ENCODE peak calls at places on chromosomes 1 and 21, in seven cellular contexts. One of them, this sample, is unnamed.

GRCh38 chr1:183159960-183160359 is 26.1 kb upstream of the LAMC2 start:
- DNase-seq in left ventricle myocardium inferior: no peak
- DNase-seq in osteoblast: no peak
- DNase-seq in astrocyte: peak; percentile 80
- DNase-seq in CD8-positive, alpha-beta memory T cell: no peak
- DNase-seq in HL-60: no peak
- DNase-seq in stomach: peak; percentile 83
- DNase-seq in this sample: no peak

GRCh38 chr1:163877016-163877415 is 555.3 kb downstream of the NUF2 start:
- DNase-seq in left ventricle myocardium inferior: no peak
- DNase-seq in osteoblast: no peak
- DNase-seq in astrocyte: peak; percentile 16
- DNase-seq in CD8-positive, alpha-beta memory T cell: no peak
- DNase-seq in HL-60: no peak
- DNase-seq in stomach: no peak
- DNase-seq in this sample: no peak

GRCh38 chr1:42750041-42750440 is 10.0 kb upstream of the CLDN19 start:
- DNase-seq in left ventricle myocardium inferior: no peak
- DNase-seq in osteoblast: no peak
- DNase-seq in astrocyte: no peak
- DNase-seq in CD8-positive, alpha-beta memory T cell: no peak
- DNase-seq in HL-60: no peak
- DNase-seq in stomach: peak; percentile 17
- DNase-seq in this sample: no peak

GRCh38 chr1:150365945-150366344 is 2.0 kb downstream of the RPRD2 start:
- DNase-seq in left ventricle myocardium inferior: no peak
- DNase-seq in osteoblast: peak; percentile 63
- DNase-seq in astrocyte: no peak
- DNase-seq in CD8-positive, alpha-beta memory T cell: no peak
- DNase-seq in HL-60: peak; percentile 20
- DNase-seq in stomach: no peak
- DNase-seq in this sample: peak; percentile 19

GRCh38 chr1:228542376-228542775 is 55.2 kb downstream of the RNF187 start:
- DNase-seq in left ventricle myocardium inferior: no peak
- DNase-seq in osteoblast: no peak
- DNase-seq in astrocyte: no peak
- DNase-seq in CD8-positive, alpha-beta memory T cell: no peak
- DNase-seq in HL-60: no peak
- DNase-seq in stomach: no peak
- DNase-seq in this sample: no peak

GRCh38 chr1:43053040-43053439 is 94.4 kb upstream of the SLC2A1 start:
- DNase-seq in left ventricle myocardium inferior: no peak
- DNase-seq in osteoblast: no peak
- DNase-seq in astrocyte: no peak
- DNase-seq in CD8-positive, alpha-beta memory T cell: no peak
- DNase-seq in HL-60: no peak
- DNase-seq in stomach: no peak
- DNase-seq in this sample: no peak

GRCh38 chr21:44495641-44496040 is 40.3 kb downstream of the LRRC3 start:
- DNase-seq in left ventricle myocardium inferior: no peak
- DNase-seq in osteoblast: no peak
- DNase-seq in astrocyte: no peak
- DNase-seq in CD8-positive, alpha-beta memory T cell: no peak
- DNase-seq in HL-60: no peak
- DNase-seq in stomach: no peak
- DNase-seq in this sample: no peak

GRCh38 chr1:59553381-59553780 is 256.5 kb downstream of the FGGY start:
- DNase-seq in left ventricle myocardium inferior: no peak
- DNase-seq in osteoblast: no peak
- DNase-seq in astrocyte: peak; percentile 74
- DNase-seq in CD8-positive, alpha-beta memory T cell: no peak
- DNase-seq in HL-60: no peak
- DNase-seq in stomach: no peak
- DNase-seq in this sample: no peak

GRCh38 chr1:98002288-98002687 is 81.5 kb upstream of the DPYD start:
- DNase-seq in left ventricle myocardium inferior: no peak
- DNase-seq in osteoblast: no peak
- DNase-seq in astrocyte: no peak
- DNase-seq in CD8-positive, alpha-beta memory T cell: no peak
- DNase-seq in HL-60: no peak
- DNase-seq in stomach: no peak
- DNase-seq in this sample: no peak

GRCh38 chr1:99374109-99374508 is 109.8 kb downstream of the PLPPR4 start:
- DNase-seq in left ventricle myocardium inferior: no peak
- DNase-seq in osteoblast: no peak
- DNase-seq in astrocyte: no peak
- DNase-seq in CD8-positive, alpha-beta memory T cell: no peak
- DNase-seq in HL-60: peak; percentile 22
- DNase-seq in stomach: no peak
- DNase-seq in this sample: no peak

GRCh38 chr21:43938751-43939442 is 73.2 kb upstream of the TRAPPC10 start:
- DNase-seq in left ventricle myocardium inferior: peak; percentile 84
- DNase-seq in osteoblast: peak; percentile 99
- DNase-seq in astrocyte: peak; percentile 34
- DNase-seq in CD8-positive, alpha-beta memory T cell: peak; percentile 81
- DNase-seq in HL-60: peak; percentile 82
- DNase-seq in stomach: peak; percentile 83
- DNase-seq in this sample: peak; percentile 90

GRCh38 chr21:38269567-38269917 is 12.8 kb downstream of the KCNJ15 start:
- DNase-seq in left ventricle myocardium inferior: no peak
- DNase-seq in osteoblast: no peak
- DNase-seq in astrocyte: no peak
- DNase-seq in CD8-positive, alpha-beta memory T cell: no peak
- DNase-seq in HL-60: no peak
- DNase-seq in stomach: no peak
- DNase-seq in this sample: no peak

GRCh38 chr1:185733818-185734709 is at the start of gene HMCN1:
- DNase-seq in left ventricle myocardium inferior: peak; percentile 80
- DNase-seq in osteoblast: peak; percentile 83
- DNase-seq in astrocyte: peak; percentile 58
- DNase-seq in CD8-positive, alpha-beta memory T cell: no peak
- DNase-seq in HL-60: peak; percentile 7
- DNase-seq in stomach: peak; percentile 58
- DNase-seq in this sample: peak; percentile 21

GRCh38 chr21:33490991-33491372 is 534 bp downstream of the DNAJC28 start:
- DNase-seq in left ventricle myocardium inferior: no peak
- DNase-seq in osteoblast: no peak
- DNase-seq in astrocyte: peak; percentile 1
- DNase-seq in CD8-positive, alpha-beta memory T cell: no peak
- DNase-seq in HL-60: no peak
- DNase-seq in stomach: no peak
- DNase-seq in this sample: no peak

GRCh38 chr1:16318544-16318943 is 33.7 kb downstream of the FBXO42 start:
- DNase-seq in left ventricle myocardium inferior: no peak
- DNase-seq in osteoblast: no peak
- DNase-seq in astrocyte: no peak
- DNase-seq in CD8-positive, alpha-beta memory T cell: no peak
- DNase-seq in HL-60: peak; percentile 68
- DNase-seq in stomach: no peak
- DNase-seq in this sample: no peak

GRCh38 chr1:159247266-159247665 is 42.6 kb downstream of the ACKR1 start:
- DNase-seq in left ventricle myocardium inferior: no peak
- DNase-seq in osteoblast: no peak
- DNase-seq in astrocyte: no peak
- DNase-seq in CD8-positive, alpha-beta memory T cell: no peak
- DNase-seq in HL-60: no peak
- DNase-seq in stomach: no peak
- DNase-seq in this sample: no peak

GRCh38 chr1:51551081-51551480 is 32.0 kb upstream of the EPS15 start:
- DNase-seq in left ventricle myocardium inferior: no peak
- DNase-seq in osteoblast: no peak
- DNase-seq in astrocyte: no peak
- DNase-seq in CD8-positive, alpha-beta memory T cell: no peak
- DNase-seq in HL-60: no peak
- DNase-seq in stomach: no peak
- DNase-seq in this sample: no peak

GRCh38 chr1:233033366-233033765 is 83.0 kb downstream of the NTPCR start:
- DNase-seq in left ventricle myocardium inferior: no peak
- DNase-seq in osteoblast: peak; percentile 42
- DNase-seq in astrocyte: no peak
- DNase-seq in CD8-positive, alpha-beta memory T cell: no peak
- DNase-seq in HL-60: no peak
- DNase-seq in stomach: no peak
- DNase-seq in this sample: no peak

GRCh38 chr1:29683472-29683871 is 447.1 kb downstream of the PTPRU start:
- DNase-seq in left ventricle myocardium inferior: no peak
- DNase-seq in osteoblast: no peak
- DNase-seq in astrocyte: no peak
- DNase-seq in CD8-positive, alpha-beta memory T cell: no peak
- DNase-seq in HL-60: no peak
- DNase-seq in stomach: no peak
- DNase-seq in this sample: peak; percentile 15

GRCh38 chr1:6776895-6777294 is 8.4 kb upstream of the CAMTA1 start:
- DNase-seq in left ventricle myocardium inferior: no peak
- DNase-seq in osteoblast: no peak
- DNase-seq in astrocyte: no peak
- DNase-seq in CD8-positive, alpha-beta memory T cell: no peak
- DNase-seq in HL-60: no peak
- DNase-seq in stomach: no peak
- DNase-seq in this sample: no peak

GRCh38 chr1:202966006-202966904 is 802 bp downstream of the CYB5R1 start:
- DNase-seq in left ventricle myocardium inferior: no peak
- DNase-seq in osteoblast: peak; percentile 80
- DNase-seq in astrocyte: no peak
- DNase-seq in CD8-positive, alpha-beta memory T cell: no peak
- DNase-seq in HL-60: peak; percentile 32
- DNase-seq in stomach: peak; percentile 40
- DNase-seq in this sample: no peak

GRCh38 chr1:25695066-25695990 is 78.7 kb downstream of the MAN1C1 start:
- DNase-seq in left ventricle myocardium inferior: peak; percentile 80
- DNase-seq in osteoblast: peak; percentile 86
- DNase-seq in astrocyte: peak; percentile 98
- DNase-seq in CD8-positive, alpha-beta memory T cell: no peak
- DNase-seq in HL-60: no peak
- DNase-seq in stomach: peak; percentile 35
- DNase-seq in this sample: no peak

GRCh38 chr1:29444081-29444715 is 207.9 kb downstream of the PTPRU start:
- DNase-seq in left ventricle myocardium inferior: no peak
- DNase-seq in osteoblast: peak; percentile 22
- DNase-seq in astrocyte: no peak
- DNase-seq in CD8-positive, alpha-beta memory T cell: no peak
- DNase-seq in HL-60: no peak
- DNase-seq in stomach: peak; percentile 9
- DNase-seq in this sample: no peak

GRCh38 chr1:84611796-84612195 is 37.6 kb upstream of the CTBS start:
- DNase-seq in left ventricle myocardium inferior: no peak
- DNase-seq in osteoblast: no peak
- DNase-seq in astrocyte: peak; percentile 56
- DNase-seq in CD8-positive, alpha-beta memory T cell: no peak
- DNase-seq in HL-60: no peak
- DNase-seq in stomach: no peak
- DNase-seq in this sample: peak; percentile 37

GRCh38 chr1:205538211-205538840 is 33.9 kb downstream of the CDK18 start:
- DNase-seq in left ventricle myocardium inferior: no peak
- DNase-seq in osteoblast: peak; percentile 45
- DNase-seq in astrocyte: peak; percentile 17
- DNase-seq in CD8-positive, alpha-beta memory T cell: no peak
- DNase-seq in HL-60: no peak
- DNase-seq in stomach: peak; percentile 15
- DNase-seq in this sample: no peak

GRCh38 chr1:235932090-235932510 is 65.4 kb upstream of the LYST start:
- DNase-seq in left ventricle myocardium inferior: no peak
- DNase-seq in osteoblast: no peak
- DNase-seq in astrocyte: no peak
- DNase-seq in CD8-positive, alpha-beta memory T cell: no peak
- DNase-seq in HL-60: peak; percentile 97
- DNase-seq in stomach: peak; percentile 64
- DNase-seq in this sample: no peak

GRCh38 chr21:16211339-16212303 is 481.8 kb downstream of the USP25 start:
- DNase-seq in left ventricle myocardium inferior: no peak
- DNase-seq in osteoblast: peak; percentile 14
- DNase-seq in astrocyte: peak; percentile 59
- DNase-seq in CD8-positive, alpha-beta memory T cell: no peak
- DNase-seq in HL-60: no peak
- DNase-seq in stomach: no peak
- DNase-seq in this sample: no peak
- H3K27ac ChIP-seq in left ventricle myocardium inferior: peak overlapping the region; percentile 61
- H3K27ac ChIP-seq in osteoblast: peak overlapping the region; percentile 47
- H3K27ac ChIP-seq in astrocyte: peak overlapping the region; percentile 33
- H3K27ac ChIP-seq in CD8-positive, alpha-beta memory T cell: no peak overlapping the region
- H3K27ac ChIP-seq in HL-60: no peak overlapping the region
- H3K27ac ChIP-seq in stomach: no peak overlapping the region
- H3K27ac ChIP-seq in this sample: no peak overlapping the region

GRCh38 chr1:116408803-116409720 is 36.0 kb downstream of the ATP1A1 start:
- DNase-seq in left ventricle myocardium inferior: no peak
- DNase-seq in osteoblast: no peak
- DNase-seq in astrocyte: no peak
- DNase-seq in CD8-positive, alpha-beta memory T cell: no peak
- DNase-seq in HL-60: no peak
- DNase-seq in stomach: no peak
- DNase-seq in this sample: no peak
- H3K27ac ChIP-seq in left ventricle myocardium inferior: peak overlapping the region; percentile 68
- H3K27ac ChIP-seq in osteoblast: no peak overlapping the region
- H3K27ac ChIP-seq in astrocyte: no peak overlapping the region
- H3K27ac ChIP-seq in CD8-positive, alpha-beta memory T cell: no peak overlapping the region
- H3K27ac ChIP-seq in HL-60: no peak overlapping the region
- H3K27ac ChIP-seq in stomach: no peak overlapping the region
- H3K27ac ChIP-seq in this sample: no peak overlapping the region

GRCh38 chr21:45819478-45820170 is 161.9 kb upstream of the COL6A1 start:
- DNase-seq in left ventricle myocardium inferior: no peak
- DNase-seq in osteoblast: peak; percentile 81
- DNase-seq in astrocyte: no peak
- DNase-seq in CD8-positive, alpha-beta memory T cell: no peak
- DNase-seq in HL-60: no peak
- DNase-seq in stomach: no peak
- DNase-seq in this sample: no peak

GRCh38 chr21:45817345-45817744 is 164.2 kb upstream of the COL6A1 start:
- DNase-seq in left ventricle myocardium inferior: no peak
- DNase-seq in osteoblast: peak; percentile 3
- DNase-seq in astrocyte: no peak
- DNase-seq in CD8-positive, alpha-beta memory T cell: no peak
- DNase-seq in HL-60: no peak
- DNase-seq in stomach: no peak
- DNase-seq in this sample: no peak

GRCh38 chr21:45820171-45821091 is 161.1 kb upstream of the COL6A1 start:
- DNase-seq in left ventricle myocardium inferior: peak; percentile 65
- DNase-seq in osteoblast: peak; percentile 99
- DNase-seq in astrocyte: peak; percentile 67
- DNase-seq in CD8-positive, alpha-beta memory T cell: peak; percentile 56
- DNase-seq in HL-60: peak; percentile 86
- DNase-seq in stomach: peak; percentile 75
- DNase-seq in this sample: peak; percentile 76

GRCh38 chr21:45818276-45818903 is 163.2 kb upstream of the COL6A1 start:
- DNase-seq in left ventricle myocardium inferior: no peak
- DNase-seq in osteoblast: peak; percentile 87
- DNase-seq in astrocyte: peak; percentile 77
- DNase-seq in CD8-positive, alpha-beta memory T cell: no peak
- DNase-seq in HL-60: peak; percentile 91
- DNase-seq in stomach: no peak
- DNase-seq in this sample: no peak

GRCh38 chr21:45818904-45819285 is 162.7 kb upstream of the COL6A1 start:
- DNase-seq in left ventricle myocardium inferior: no peak
- DNase-seq in osteoblast: peak; percentile 92
- DNase-seq in astrocyte: peak; percentile 83
- DNase-seq in CD8-positive, alpha-beta memory T cell: no peak
- DNase-seq in HL-60: peak; percentile 86
- DNase-seq in stomach: no peak
- DNase-seq in this sample: peak; percentile 37
- H3K27ac ChIP-seq in left ventricle myocardium inferior: no peak overlapping the region
- H3K27ac ChIP-seq in osteoblast: peak overlapping the region; percentile 84
- H3K27ac ChIP-seq in astrocyte: peak overlapping the region; percentile 72
- H3K27ac ChIP-seq in CD8-positive, alpha-beta memory T cell: no peak overlapping the region
- H3K27ac ChIP-seq in HL-60: peak overlapping the region; percentile 99
- H3K27ac ChIP-seq in stomach: no peak overlapping the region
- H3K27ac ChIP-seq in this sample: no peak overlapping the region

GRCh38 chr1:173206816-173207595 is at the start of gene TNFSF4:
- DNase-seq in left ventricle myocardium inferior: peak; percentile 17
- DNase-seq in osteoblast: no peak
- DNase-seq in astrocyte: peak; percentile 60
- DNase-seq in CD8-positive, alpha-beta memory T cell: no peak
- DNase-seq in HL-60: peak; percentile 71
- DNase-seq in stomach: no peak
- DNase-seq in this sample: peak; percentile 14
- H3K27ac ChIP-seq in left ventricle myocardium inferior: no peak within 1 kb of the TSS
- H3K27ac ChIP-seq in osteoblast: peak within 1 kb of the TSS; percentile 5
- H3K27ac ChIP-seq in astrocyte: no peak within 1 kb of the TSS
- H3K27ac ChIP-seq in CD8-positive, alpha-beta memory T cell: no peak within 1 kb of the TSS
- H3K27ac ChIP-seq in HL-60: peak within 1 kb of the TSS; percentile 60
- H3K27ac ChIP-seq in stomach: peak within 1 kb of the TSS; percentile 1
- H3K27ac ChIP-seq in this sample: peak within 1 kb of the TSS; percentile 25

This sample was measured in naive thymus-derived CD4-positive, alpha-beta T cell.